ENCODE peak calls at places on chromosomes 1 and 21, in four cellular contexts. One of them, this sample, is unnamed.

GRCh38 chr1:215606564-215607168 is 39.6 kb downstream of the KCTD3 start:
- DNase-seq in occipital lobe: no peak
- DNase-seq in endothelial cell: no peak
- DNase-seq in EL: no peak
- DNase-seq in this sample: no peak

GRCh38 chr1:200894712-200895447 is at the start of gene INAVA:
- DNase-seq in occipital lobe: no peak
- DNase-seq in endothelial cell: no peak
- DNase-seq in EL: no peak
- DNase-seq in this sample: no peak

GRCh38 chr1:93353286-93353685 is 7.6 kb downstream of the DR1 start:
- DNase-seq in occipital lobe: no peak
- DNase-seq in endothelial cell: no peak
- DNase-seq in EL: no peak
- DNase-seq in this sample: no peak

GRCh38 chr1:115086176-115086830 is 3.0 kb downstream of the TSPAN2 start:
- DNase-seq in occipital lobe: no peak
- DNase-seq in endothelial cell: no peak
- DNase-seq in EL: no peak
- DNase-seq in this sample: no peak

GRCh38 chr1:58657082-58657481 is 42.8 kb downstream of the MYSM1 start:
- DNase-seq in occipital lobe: no peak
- DNase-seq in endothelial cell: no peak
- DNase-seq in EL: no peak
- DNase-seq in this sample: no peak

GRCh38 chr1:199353906-199354305 is 673.6 kb upstream of the NR5A2 start:
- DNase-seq in occipital lobe: no peak
- DNase-seq in endothelial cell: no peak
- DNase-seq in EL: no peak
- DNase-seq in this sample: no peak

GRCh38 chr1:167695150-167695549 is 26.6 kb upstream of the MPZL1 start:
- DNase-seq in occipital lobe: no peak
- DNase-seq in endothelial cell: no peak
- DNase-seq in EL: no peak
- DNase-seq in this sample: no peak

GRCh38 chr1:20630730-20631129 is 2.5 kb upstream of the PINK1 start:
- DNase-seq in occipital lobe: no peak
- DNase-seq in endothelial cell: no peak
- DNase-seq in EL: no peak
- DNase-seq in this sample: no peak

GRCh38 chr1:227913969-227914791 is 33.6 kb downstream of the WNT9A start:
- DNase-seq in occipital lobe: no peak
- DNase-seq in endothelial cell: no peak
- DNase-seq in EL: no peak
- DNase-seq in this sample: no peak

GRCh38 chr21:39098696-39099111 is 84.5 kb downstream of the PSMG1 start:
- DNase-seq in occipital lobe: no peak
- DNase-seq in endothelial cell: no peak
- DNase-seq in EL: no peak
- DNase-seq in this sample: no peak

GRCh38 chr1:155226910-155227260 is 18.4 kb downstream of the MTX1 start:
- DNase-seq in occipital lobe: peak
- DNase-seq in endothelial cell: peak
- DNase-seq in EL: peak
- DNase-seq in this sample: no peak

GRCh38 chr1:117561551-117561950 is 44.3 kb upstream of the TENT5C start:
- DNase-seq in occipital lobe: no peak
- DNase-seq in endothelial cell: no peak
- DNase-seq in EL: no peak
- DNase-seq in this sample: no peak

GRCh38 chr1:224542783-224543440 is 73.2 kb upstream of the CNIH3 start:
- DNase-seq in occipital lobe: no peak
- DNase-seq in endothelial cell: no peak
- DNase-seq in EL: peak
- DNase-seq in this sample: peak

GRCh38 chr21:14533555-14534400 is 12.3 kb downstream of the SAMSN1 start:
- DNase-seq in occipital lobe: no peak
- DNase-seq in endothelial cell: no peak
- DNase-seq in EL: peak
- DNase-seq in this sample: no peak

GRCh38 chr21:17693801-17694200 is 81.1 kb upstream of the BTG3 start:
- DNase-seq in occipital lobe: no peak
- DNase-seq in endothelial cell: no peak
- DNase-seq in EL: no peak
- DNase-seq in this sample: no peak

GRCh38 chr1:114130846-114131525 is 22.7 kb downstream of the SYT6 start:
- DNase-seq in occipital lobe: no peak
- DNase-seq in endothelial cell: no peak
- DNase-seq in EL: no peak
- DNase-seq in this sample: no peak

GRCh38 chr21:41979751-41980369 is 26.0 kb upstream of the C2CD2 start:
- DNase-seq in occipital lobe: no peak
- DNase-seq in endothelial cell: no peak
- DNase-seq in EL: no peak
- DNase-seq in this sample: no peak

GRCh38 chr21:41678944-41679343 is 87.9 kb downstream of the RIPK4 start:
- DNase-seq in occipital lobe: peak
- DNase-seq in endothelial cell: peak
- DNase-seq in EL: peak
- DNase-seq in this sample: no peak

GRCh38 chr1:163273766-163274441 is 47.9 kb upstream of the NUF2 start:
- DNase-seq in occipital lobe: no peak
- DNase-seq in endothelial cell: no peak
- DNase-seq in EL: no peak
- DNase-seq in this sample: no peak

GRCh38 chr1:2503554-2504223 is 22.7 kb downstream of the PANK4 start:
- DNase-seq in occipital lobe: no peak
- DNase-seq in endothelial cell: no peak
- DNase-seq in EL: no peak
- DNase-seq in this sample: no peak

GRCh38 chr1:15181564-15181963 is 28.0 kb downstream of the TMEM51 start:
- DNase-seq in occipital lobe: no peak
- DNase-seq in endothelial cell: no peak
- DNase-seq in EL: no peak
- DNase-seq in this sample: no peak

GRCh38 chr1:183845681-183846080 is 40.8 kb downstream of the RGL1 start:
- DNase-seq in occipital lobe: no peak
- DNase-seq in endothelial cell: no peak
- DNase-seq in EL: peak
- DNase-seq in this sample: no peak

GRCh38 chr1:232873412-232873811 is 68.2 kb downstream of the MAP10 start:
- DNase-seq in occipital lobe: no peak
- DNase-seq in endothelial cell: no peak
- DNase-seq in EL: no peak
- DNase-seq in this sample: no peak

GRCh38 chr1:8517579-8518489 is 199.9 kb downstream of the SLC45A1 start:
- DNase-seq in occipital lobe: no peak
- DNase-seq in endothelial cell: no peak
- DNase-seq in EL: no peak
- DNase-seq in this sample: no peak

GRCh38 chr1:193794239-193794638 is 607.8 kb upstream of the B3GALT2 start:
- DNase-seq in occipital lobe: no peak
- DNase-seq in endothelial cell: no peak
- DNase-seq in EL: peak
- DNase-seq in this sample: no peak

GRCh38 chr1:113904292-113904673 is 316 bp downstream of the AP4B1 start:
- DNase-seq in occipital lobe: peak
- DNase-seq in endothelial cell: no peak
- DNase-seq in EL: no peak
- DNase-seq in this sample: no peak

GRCh38 chr1:53348491-53349368 is 20.9 kb upstream of the LRP8 start:
- DNase-seq in occipital lobe: no peak
- DNase-seq in endothelial cell: no peak
- DNase-seq in EL: no peak
- DNase-seq in this sample: no peak

GRCh38 chr1:63968663-63969460 is 195.0 kb downstream of the ROR1 start:
- DNase-seq in occipital lobe: no peak
- DNase-seq in endothelial cell: no peak
- DNase-seq in EL: peak
- DNase-seq in this sample: no peak

GRCh38 chr1:96538883-96539282 is 182.7 kb upstream of the PTBP2 start:
- DNase-seq in occipital lobe: no peak
- DNase-seq in endothelial cell: no peak
- DNase-seq in EL: peak
- DNase-seq in this sample: no peak

GRCh38 chr1:229563241-229563640 is 4.7 kb upstream of the ABCB10 start:
- DNase-seq in occipital lobe: no peak
- DNase-seq in endothelial cell: no peak
- DNase-seq in EL: no peak
- DNase-seq in this sample: no peak

GRCh38 chr1:178530037-178530402 is 17.1 kb downstream of the TEX35 start:
- DNase-seq in occipital lobe: no peak
- DNase-seq in endothelial cell: no peak
- DNase-seq in EL: peak
- DNase-seq in this sample: no peak

GRCh38 chr1:200448034-200448762 is 38.4 kb upstream of the ZNF281 start:
- DNase-seq in occipital lobe: no peak
- DNase-seq in endothelial cell: no peak
- DNase-seq in EL: no peak
- DNase-seq in this sample: no peak

This sample was measured in GDM1.